ENCODE peak calls at places on chromosomes 12 and 14, in eight cellular contexts. Y is K562, B is A549, J is GM12878, C is sigmoid colon, E is transverse colon, A is stomach, F is ovary. O is an unnamed sample.
A peak's percentile ranks its signal among the peaks of the same experiment; 100 is the strongest.

GRCh38 chr14:92040431-92041040 is 677 bp upstream of the TRIP11 start:
- DNase-seq in J (peak; percentile 25), F (no peak), A (peak; percentile 37), B (peak; percentile 44), Y (peak; percentile 22), E (peak; percentile 37), C (no peak), O (peak; percentile 39)

GRCh38 chr12:98345308-98345876 is 170.0 kb upstream of the TMPO start:
- DNase-seq in E (no peak), F (no peak), J (no peak), Y (peak; percentile 52), B (no peak), A (no peak), C (no peak), O (no peak)

GRCh38 chr12:113190761-113191160 is 5.2 kb downstream of the RITA1 start:
- DNase-seq in J (no peak), C (no peak), A (no peak), Y (peak; percentile 88), F (no peak), B (peak; percentile 86), E (no peak), O (no peak)

GRCh38 chr12:56634242-56634836 is 4.2 kb upstream of the BAZ2A start:
- DNase-seq in J (no peak), F (peak; percentile 51), E (peak; percentile 77), C (no peak), B (peak; percentile 62), A (peak; percentile 77), Y (peak; percentile 88), O (peak; percentile 92)

GRCh38 chr12:122871851-122872785 is 23.8 kb downstream of the VPS37B start:
- DNase-seq in J (peak; percentile 52), B (peak; percentile 44), A (peak; percentile 70), E (peak; percentile 82), C (peak; percentile 76), F (no peak), Y (no peak), O (no peak)

GRCh38 chr12:52741378-52742195 is 35.6 kb downstream of the KRT76 start:
- DNase-seq in F (no peak), C (no peak), A (peak; percentile 47), E (peak; percentile 47), J (no peak), Y (peak; percentile 79), B (peak; percentile 66), O (no peak)

GRCh38 chr12:53651718-53652117 is 24.2 kb downstream of the ATP5MC2 start:
- DNase-seq in J (no peak), Y (no peak), B (no peak), F (no peak), A (no peak), C (no peak), E (no peak), O (no peak)

GRCh38 chr12:78293039-78293686 is 462.5 kb downstream of the NAV3 start:
- DNase-seq in F (no peak), B (peak; percentile 87), A (no peak), Y (no peak), C (no peak), J (no peak), E (no peak), O (no peak)

GRCh38 chr12:54126696-54127537 is 61.9 kb downstream of the SMUG1 start:
- DNase-seq in E (peak; percentile 55), C (peak; percentile 88), A (peak; percentile 76), Y (no peak), J (no peak), B (no peak), F (peak; percentile 86), O (peak; percentile 79)

GRCh38 chr14:104634886-104635570 is 30.5 kb upstream of the TMEM179 start:
- DNase-seq in J (no peak), A (no peak), B (no peak), E (no peak), C (peak; percentile 53), Y (no peak), F (no peak), O (peak; percentile 80)

GRCh38 chr12:4383304-4383865 is 3.9 kb upstream of the FGF23 start:
- DNase-seq in Y (peak; percentile 72), C (no peak), E (no peak), A (no peak), F (no peak), B (peak; percentile 26), J (no peak), O (no peak)

GRCh38 chr12:19681007-19681406 is 241.7 kb downstream of the AEBP2 start:
- DNase-seq in C (no peak), Y (no peak), B (no peak), E (no peak), F (no peak), A (no peak), J (no peak), O (no peak)

GRCh38 chr14:51849095-51849494 is 11.3 kb upstream of the GNG2 start:
- DNase-seq in B (no peak), C (no peak), J (no peak), A (no peak), E (no peak), F (no peak), Y (no peak), O (no peak)

GRCh38 chr12:125340791-125341190 is 275.6 kb downstream of the AACS start:
- DNase-seq in B (peak; percentile 11), E (peak; percentile 39), C (no peak), A (no peak), J (no peak), F (no peak), Y (no peak), O (no peak)

GRCh38 chr14:103372552-103373304 is 12.5 kb upstream of the MARK3 start:
- DNase-seq in C (peak; percentile 37), Y (peak; percentile 82), B (peak; percentile 78), J (no peak), A (peak; percentile 30), F (no peak), E (no peak), O (peak; percentile 36)

GRCh38 chr12:84497819-84498218 is 414.8 kb downstream of the SLC6A15 start:
- DNase-seq in E (no peak), F (no peak), A (no peak), B (peak; percentile 35), C (no peak), Y (no peak), J (no peak), O (no peak)

DNA sequence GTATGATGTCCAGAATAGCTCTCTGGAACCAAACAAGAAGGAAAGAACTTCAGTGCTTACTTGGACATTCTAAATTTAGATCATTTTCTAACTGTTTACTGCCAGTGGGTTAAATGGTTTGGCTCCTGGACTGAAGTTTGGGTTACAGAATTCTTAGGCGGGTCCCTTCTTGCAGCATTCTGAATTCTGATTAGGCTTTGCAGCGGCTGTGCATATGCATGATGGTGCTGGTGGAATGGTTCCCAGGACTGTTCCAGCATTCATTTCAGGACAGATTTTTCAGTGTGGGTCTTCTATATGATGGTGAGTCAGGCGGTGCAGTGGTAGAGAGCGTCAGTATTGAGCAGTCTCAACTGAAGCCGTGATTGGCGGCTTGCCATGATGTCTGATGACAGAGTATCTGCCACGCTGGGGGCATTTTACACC is 148.8 kb downstream of the DYRK2 start:
- DNase-seq in E (no peak), J (no peak), B (no peak), A (no peak), Y (no peak), C (no peak), F (no peak), O (no peak)
- TF ChIP-seq EP300 in E (no peak), J (no peak), B (no peak), A (no peak), Y (no peak), C (no peak), F (no peak), O (no peak)

GRCh38 chr12:6332459-6332858 is 9.4 kb downstream of the TNFRSF1A start:
- DNase-seq in Y (no peak), B (peak; percentile 93), F (no peak), C (no peak), J (no peak), E (no peak), A (no peak), O (no peak)
- H3K4me1 ChIP-seq in Y (peaks cover 26% of the 10 kb centered on the region), B (peaks cover 93% of the 10 kb centered on the region), F (peaks cover 19% of the 10 kb centered on the region), C (no peaks in the 10 kb centered on the region), J (peaks cover 42% of the 10 kb centered on the region), E (peaks cover 57% of the 10 kb centered on the region), A (peaks cover 94% of the 10 kb centered on the region), O (peaks cover 79% of the 10 kb centered on the region)

DNA sequence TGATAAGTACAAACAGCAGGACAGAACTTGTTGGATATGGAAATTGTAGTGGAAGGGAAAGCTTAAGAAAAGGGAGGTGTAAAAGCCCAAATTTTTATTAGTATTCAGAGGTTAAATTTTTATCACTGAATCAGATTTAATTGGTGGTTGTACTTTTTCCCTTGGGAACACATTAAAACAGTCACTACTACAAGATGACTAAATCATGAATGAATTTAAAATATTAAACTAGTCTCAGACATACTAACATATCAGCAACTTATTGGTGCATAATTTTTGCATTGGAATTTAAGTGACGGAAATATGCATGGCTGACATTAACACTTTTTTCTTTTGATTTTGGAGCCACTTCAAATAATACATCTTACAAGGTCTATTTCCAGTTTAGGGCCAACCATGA is 27.6 kb downstream of the SAMD4A start:
- DNase-seq in C (no peak), Y (no peak), A (no peak), E (no peak), J (no peak), B (no peak), F (no peak), O (no peak)
- TF ChIP-seq EP300 in C (no peak), Y (no peak), A (no peak), E (no peak), J (no peak), B (no peak), F (no peak), O (no peak)

GRCh38 chr14:101024686-101025085 is 121.2 kb upstream of the RTL1 start:
- DNase-seq in A (no peak), Y (no peak), C (peak; percentile 13), J (no peak), E (no peak), B (no peak), F (no peak), O (peak; percentile 8)
- H3K4me1 ChIP-seq in A (no peaks in the 10 kb centered on the region), Y (no peaks in the 10 kb centered on the region), C (no peaks in the 10 kb centered on the region), J (no peaks in the 10 kb centered on the region), E (no peaks in the 10 kb centered on the region), B (no peaks in the 10 kb centered on the region), F (no peaks in the 10 kb centered on the region), O (no peaks in the 10 kb centered on the region)

DNA sequence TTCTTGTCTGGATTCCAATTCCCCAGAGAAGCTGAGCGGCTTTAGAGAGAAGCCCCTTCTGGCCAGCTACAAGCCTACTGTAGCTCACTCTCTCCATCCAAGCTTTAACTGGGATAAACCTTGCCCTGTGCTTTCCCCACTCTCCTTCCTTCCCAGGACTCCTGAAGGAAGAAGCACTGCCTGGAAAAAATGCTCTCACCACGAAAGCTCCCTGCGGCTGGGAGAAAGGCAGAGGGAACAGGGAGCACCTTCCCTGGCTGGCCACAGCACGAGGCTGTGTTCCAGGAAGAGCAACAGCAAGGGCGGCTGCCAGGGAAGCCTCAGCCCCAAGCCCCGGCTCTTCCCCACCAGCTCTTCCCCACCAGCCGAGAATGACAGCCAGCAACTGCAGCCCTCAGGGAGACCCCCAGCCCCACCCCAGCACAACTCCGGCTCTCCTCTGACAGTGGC is 40.8 kb upstream of the PNMA1 start:
- DNase-seq in Y (no peak), C (peak; percentile 90), B (no peak), J (no peak), E (peak; percentile 59), A (peak; percentile 71), F (peak; percentile 70), O (no peak)
- TF ChIP-seq EP300 in Y (no peak), C (peak; percentile 5), B (no peak), J (no peak), E (no peak), A (no peak), F (no peak), O (no peak)

GRCh38 chr12:49885118-49885517 is 18.6 kb downstream of the FAIM2 start:
- DNase-seq in J (no peak), C (peak; percentile 46), B (no peak), E (no peak), Y (no peak), F (no peak), A (no peak), O (no peak)
- H3K4me1 ChIP-seq in J (no peaks in the 10 kb centered on the region), C (no peaks in the 10 kb centered on the region), B (peaks cover 13% of the 10 kb centered on the region), E (no peaks in the 10 kb centered on the region), Y (peaks cover 18% of the 10 kb centered on the region), F (no peaks in the 10 kb centered on the region), A (peaks cover 4% of the 10 kb centered on the region), O (no peaks in the 10 kb centered on the region)

GRCh38 chr12:93007539-93007938 is 78.4 kb upstream of the EEA1 start:
- DNase-seq in Y (no peak), J (no peak), E (no peak), F (no peak), B (no peak), C (no peak), A (no peak), O (no peak)
- TF ChIP-seq EP300 in Y (no peak), J (no peak), E (no peak), F (no peak), B (no peak), C (no peak), A (no peak), O (no peak)